ENCODE peak calls at places on chromosomes 12 and 14, in ten cellular contexts. I is H54; W is GM13977; J is transverse colon; M is CD8-positive, alpha-beta T cell; P is AG04450; X is PC-9; L is fibroblast of pulmonary artery; F is astrocyte of the cerebellum; E is cardiac fibroblast. Y is an unnamed sample.

GRCh38 chr12:3744216-3744883 is 8.6 kb downstream of the CRACR2A start:
- DNase-seq in J (no peak), P (no peak), I (no peak), M (no peak), W (no peak), E (no peak), X (no peak), F (no peak), L (no peak), Y (no peak)

GRCh38 chr12:53048033-53048779 is 1.7 kb upstream of the TNS2 start:
- DNase-seq in F (no peak), J (peak; percentile 63), P (no peak), E (no peak), M (no peak), L (no peak), I (no peak), X (peak; percentile 70), W (no peak), Y (no peak)

GRCh38 chr12:114760151-114760877 is 76.3 kb upstream of the TBX3 start:
- DNase-seq in F (no peak), J (no peak), W (no peak), E (no peak), L (no peak), X (no peak), I (no peak), M (no peak), P (no peak), Y (no peak)

GRCh38 chr12:19002192-19002591 is 127.3 kb upstream of the PLEKHA5 start:
- DNase-seq in J (no peak), X (no peak), I (no peak), F (no peak), M (no peak), L (peak; percentile 42), P (no peak), E (peak; percentile 53), W (no peak), Y (no peak)

GRCh38 chr12:130633771-130634170 is 82.3 kb downstream of the RIMBP2 start:
- DNase-seq in X (no peak), L (no peak), F (no peak), E (no peak), P (no peak), M (no peak), J (peak; percentile 46), I (no peak), W (no peak), Y (peak; percentile 91)

GRCh38 chr14:94213021-94213420 is 38.9 kb downstream of the PPP4R4 start:
- DNase-seq in P (no peak), M (no peak), X (no peak), L (peak; percentile 12), I (no peak), F (no peak), E (peak; percentile 13), W (no peak), J (no peak), Y (no peak)

GRCh38 chr14:52987514-52987913 is 36.7 kb upstream of the FERMT2 start:
- DNase-seq in J (no peak), X (no peak), I (no peak), P (no peak), L (no peak), E (peak; percentile 25), F (peak; percentile 57), M (no peak), W (no peak), Y (no peak)

GRCh38 chr12:107512391-107512790 is 173.2 kb upstream of the PWP1 start:
- DNase-seq in L (peak; percentile 35), J (no peak), F (peak; percentile 36), I (no peak), E (peak; percentile 43), M (no peak), W (no peak), P (no peak), X (no peak), Y (no peak)

GRCh38 chr14:59631237-59631636 is 54.6 kb upstream of the CCDC175 start:
- DNase-seq in J (no peak), X (no peak), I (no peak), E (no peak), W (peak; percentile 34), L (peak; percentile 1), M (no peak), P (no peak), F (no peak), Y (peak; percentile 55)

GRCh38 chr14:70601162-70601561 is 707 bp upstream of the MED6 start:
- DNase-seq in P (no peak), E (peak; percentile 51), I (no peak), J (no peak), L (peak; percentile 61), X (no peak), W (no peak), M (no peak), F (no peak), Y (no peak)

GRCh38 chr14:59343585-59343984 is 121.6 kb downstream of the GPR135 start:
- DNase-seq in W (no peak), X (peak; percentile 32), M (no peak), E (no peak), I (no peak), J (no peak), P (no peak), L (no peak), F (no peak), Y (peak; percentile 39)

GRCh38 chr12:102518871-102519270 is 38.5 kb upstream of the IGF1 start:
- DNase-seq in J (no peak), X (no peak), W (no peak), L (no peak), I (no peak), F (no peak), P (no peak), E (no peak), M (no peak), Y (no peak)

GRCh38 chr12:4526923-4527546 is 11.7 kb upstream of the RAD51AP1 start:
- DNase-seq in I (no peak), E (peak; percentile 17), J (no peak), F (no peak), W (no peak), X (no peak), P (no peak), L (peak; percentile 39), M (no peak), Y (no peak)

GRCh38 chr12:109709401-109710278 is 4.0 kb upstream of the FAM222A start:
- DNase-seq in P (no peak), E (no peak), I (no peak), X (no peak), F (no peak), W (no peak), J (no peak), L (no peak), M (no peak), Y (no peak)

GRCh38 chr12:104049278-104050257 is at the start of gene GLT8D2:
- DNase-seq in J (peak; percentile 25), X (peak; percentile 37), M (peak; percentile 21), L (peak; percentile 73), W (no peak), E (peak; percentile 81), I (peak; percentile 43), P (peak; percentile 64), F (peak; percentile 44), Y (no peak)

GRCh38 chr12:59808317-59808910 is 212.6 kb downstream of the SLC16A7 start:
- DNase-seq in L (peak; percentile 50), I (no peak), P (no peak), J (no peak), F (peak; percentile 5), M (no peak), E (peak; percentile 60), W (peak; percentile 45), X (no peak), Y (no peak)

GRCh38 chr12:117188961-117189724 is 1.1 kb downstream of the FBXO21 start:
- DNase-seq in I (no peak), J (no peak), E (peak; percentile 62), P (peak; percentile 20), L (peak; percentile 65), X (no peak), M (no peak), F (peak; percentile 20), W (no peak), Y (no peak)

GRCh38 chr14:92884410-92884809 is 38.5 kb upstream of the CHGA start:
- DNase-seq in M (no peak), I (no peak), J (no peak), L (no peak), P (no peak), E (no peak), W (no peak), X (no peak), F (no peak), Y (no peak)

GRCh38 chr14:73774671-73775070 is 60.5 kb upstream of the PNMA1 start:
- DNase-seq in M (no peak), X (no peak), E (no peak), L (no peak), P (no peak), F (no peak), J (no peak), W (no peak), I (no peak), Y (no peak)

GRCh38 chr14:104895786-104896642 is 28.7 kb upstream of the PLD4 start:
- DNase-seq in W (peak; percentile 26), P (no peak), X (no peak), E (no peak), M (no peak), J (peak; percentile 11), L (no peak), F (no peak), I (no peak), Y (peak; percentile 88)

GRCh38 chr12:89731064-89731463 is 22.4 kb upstream of the ATP2B1 start:
- DNase-seq in F (no peak), E (peak; percentile 18), M (no peak), I (no peak), W (no peak), J (no peak), X (no peak), P (no peak), L (peak; percentile 36), Y (no peak)

GRCh38 chr12:11753826-11754225 is 104.4 kb downstream of the ETV6 start:
- DNase-seq in W (no peak), P (no peak), L (no peak), J (no peak), X (no peak), E (no peak), I (no peak), M (no peak), F (no peak), Y (no peak)

GRCh38 chr12:125549836-125550235 is 484.6 kb downstream of the AACS start:
- DNase-seq in M (no peak), J (no peak), I (no peak), P (no peak), L (no peak), W (no peak), F (no peak), E (no peak), X (no peak), Y (no peak)

GRCh38 chr12:57465747-57466505 is 6.3 kb downstream of the GLI1 start:
- DNase-seq in X (no peak), W (peak; percentile 12), P (no peak), E (no peak), L (no peak), I (no peak), F (no peak), J (no peak), M (no peak), Y (no peak)

GRCh38 chr12:69897744-69898143 is 72.7 kb downstream of the MYRFL start:
- DNase-seq in I (peak; percentile 24), F (peak; percentile 97), W (no peak), E (peak; percentile 72), P (peak; percentile 79), L (peak; percentile 82), M (no peak), X (peak; percentile 40), J (no peak), Y (no peak)

GRCh38 chr12:5276327-5276880 is 155.5 kb upstream of the NTF3 start:
- DNase-seq in J (no peak), P (no peak), L (no peak), W (no peak), F (no peak), E (no peak), M (no peak), I (no peak), X (no peak), Y (no peak)

GRCh38 chr14:41604793-41605534 is 1.7 kb upstream of the LRFN5 start:
- DNase-seq in L (peak; percentile 93), X (peak; percentile 25), J (no peak), E (peak; percentile 92), P (peak; percentile 66), W (no peak), M (no peak), I (no peak), F (peak; percentile 77), Y (peak; percentile 87)

GRCh38 chr14:66752109-66752508 is 244.2 kb downstream of the GPHN start:
- DNase-seq in M (no peak), J (no peak), F (no peak), X (no peak), W (no peak), P (no peak), E (peak; percentile 5), L (peak; percentile 16), I (no peak), Y (no peak)